ENCODE peak calls at places on chromosomes 5 and 9, in seven cellular contexts. L is right cardiac atrium; N is DND-41; O is A549; R is CD8-positive, alpha-beta memory T cell; M is colonic mucosa; C is endodermal cell. P is an unnamed sample.

GRCh38 chr9:73011346-73011745 is 58.5 kb upstream of the ALDH1A1 start:
- DNase-seq in N (no peak), L (no peak), M (no peak), R (no peak), O (no peak), C (no peak), P (no peak)

GRCh38 chr5:69075522-69076169 is 18.2 kb upstream of the SLC30A5 start:
- DNase-seq in C (no peak), L (no peak), O (no peak), M (peak; percentile 36), R (no peak), N (no peak), P (no peak)

GRCh38 chr5:123810253-123810652 is 298.3 kb downstream of the CSNK1G3 start:
- DNase-seq in L (peak; percentile 9), R (no peak), C (peak; percentile 64), M (peak; percentile 44), O (no peak), N (no peak), P (no peak)

GRCh38 chr5:62542720-62543119 is 35.9 kb upstream of the LRRC70 start:
- DNase-seq in O (no peak), R (no peak), L (no peak), N (no peak), M (no peak), C (no peak), P (no peak)

GRCh38 chr5:116731432-116731831 is 156.8 kb upstream of the SEMA6A start:
- DNase-seq in N (no peak), C (no peak), L (no peak), M (no peak), O (no peak), R (no peak), P (no peak)

GRCh38 chr5:68529581-68529980 is 314.0 kb downstream of the PIK3R1 start:
- DNase-seq in L (no peak), O (no peak), M (no peak), C (no peak), R (no peak), N (no peak), P (no peak)

GRCh38 chr5:157903117-157903450 is 44.1 kb upstream of the CLINT1 start:
- DNase-seq in O (no peak), N (no peak), C (no peak), M (no peak), L (no peak), R (no peak), P (no peak)

GRCh38 chr5:137361275-137361674 is 137.9 kb downstream of the SPOCK1 start:
- DNase-seq in O (no peak), C (no peak), L (no peak), M (no peak), N (no peak), R (no peak), P (no peak)

GRCh38 chr9:127779136-127779981 is 893 bp upstream of the SH2D3C start:
- DNase-seq in O (no peak), N (no peak), L (no peak), M (no peak), C (peak; percentile 57), R (peak; percentile 42), P (no peak)
- H3K4me1 ChIP-seq in O (peaks cover 9% of the 10 kb centered on the region), N (peaks cover 52% of the 10 kb centered on the region), L (no peaks in the 10 kb centered on the region), M (no peaks in the 10 kb centered on the region), C (no peaks in the 10 kb centered on the region), R (peaks cover 60% of the 10 kb centered on the region), P (no peaks in the 10 kb centered on the region)

DNA sequence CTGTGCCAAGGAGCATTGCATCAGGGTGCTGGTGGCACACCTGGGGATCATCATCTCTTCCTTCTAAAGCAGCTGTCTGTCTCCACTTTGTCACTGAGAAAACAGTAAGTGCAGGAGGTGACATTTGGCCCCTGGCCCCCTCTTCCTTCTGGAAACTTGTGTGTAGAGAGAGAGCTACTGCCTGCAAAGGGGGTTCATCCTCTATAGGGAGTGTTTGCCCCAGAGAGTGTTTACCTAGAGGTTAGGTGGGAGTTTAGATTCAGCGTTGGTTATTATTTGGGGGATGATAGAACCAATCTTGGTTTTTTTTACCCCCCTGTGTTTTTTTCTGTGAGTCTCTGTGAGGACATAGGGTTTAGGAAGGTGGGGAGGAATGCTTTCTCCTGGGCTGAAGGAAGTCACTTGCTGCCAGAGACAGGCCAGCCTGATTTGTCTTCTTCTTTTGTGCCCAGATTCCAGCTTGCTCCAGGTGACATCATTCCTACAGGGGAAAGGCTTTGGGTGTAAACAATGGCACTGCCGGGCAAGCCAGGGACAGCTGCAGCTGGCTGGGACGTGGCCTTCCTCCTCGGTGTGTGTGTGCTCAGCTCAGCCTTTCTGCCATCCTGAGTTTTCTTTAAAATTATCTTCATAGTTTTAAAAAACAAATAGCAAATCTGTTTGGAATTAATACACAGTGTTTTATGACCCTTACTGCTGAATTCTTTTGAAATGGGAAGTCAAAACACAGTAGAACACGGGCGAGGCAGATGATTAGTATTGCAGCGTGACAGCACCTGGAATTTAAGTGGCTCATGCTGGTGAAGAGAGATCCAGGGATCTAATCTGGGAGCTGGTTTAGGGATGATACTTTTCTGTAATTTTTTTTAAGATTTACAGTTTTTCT is 24.5 kb downstream of the PRRC2B start:
- DNase-seq in R (no peak), O (no peak), L (no peak), C (no peak), M (peak; percentile 33), N (no peak), P (no peak)
- H3K4me1 ChIP-seq in R (peaks cover 88% of the 10 kb centered on the region), O (peaks cover 96% of the 10 kb centered on the region), L (peaks cover 40% of the 10 kb centered on the region), C (peaks cover 36% of the 10 kb centered on the region), M (peaks cover 24% of the 10 kb centered on the region), N (no peaks in the 10 kb centered on the region), P (peaks cover 6% of the 10 kb centered on the region)

GRCh38 chr5:34539183-34539582 is 116.9 kb upstream of the RAI14 start:
- DNase-seq in R (no peak), N (no peak), C (no peak), M (no peak), L (no peak), O (no peak), P (no peak)
- H3K4me1 ChIP-seq in R (no peaks in the 10 kb centered on the region), N (no peaks in the 10 kb centered on the region), C (no peaks in the 10 kb centered on the region), M (no peaks in the 10 kb centered on the region), L (no peaks in the 10 kb centered on the region), O (peaks cover 12% of the 10 kb centered on the region), P (peaks cover 5% of the 10 kb centered on the region)

GRCh38 chr9:95015569-95015968 is 289.1 kb downstream of the AOPEP start:
- DNase-seq in N (no peak), R (no peak), C (no peak), L (no peak), O (no peak), M (no peak), P (no peak)

GRCh38 chr9:95017661-95018060 is 291.2 kb downstream of the AOPEP start:
- DNase-seq in O (no peak), M (no peak), L (no peak), R (no peak), N (no peak), C (no peak), P (no peak)

GRCh38 chr9:95017062-95017461 is 290.6 kb downstream of the AOPEP start:
- DNase-seq in M (no peak), C (no peak), N (no peak), L (no peak), O (no peak), R (no peak), P (no peak)

GRCh38 chr9:95012902-95013301 is 286.4 kb downstream of the AOPEP start:
- DNase-seq in R (no peak), M (no peak), C (no peak), N (no peak), O (no peak), L (no peak), P (no peak)

GRCh38 chr9:95014917-95015316 is 288.4 kb downstream of the AOPEP start:
- DNase-seq in N (no peak), O (no peak), L (no peak), R (no peak), M (no peak), C (no peak), P (no peak)
- H3K4me1 ChIP-seq in N (no peaks in the 10 kb centered on the region), O (peaks cover 99% of the 10 kb centered on the region), L (peaks cover 13% of the 10 kb centered on the region), R (no peaks in the 10 kb centered on the region), M (no peaks in the 10 kb centered on the region), C (no peaks in the 10 kb centered on the region), P (peaks cover 9% of the 10 kb centered on the region)

GRCh38 chr5:14226554-14226953 is 83.4 kb downstream of the TRIO start:
- DNase-seq in O (no peak), R (no peak), M (no peak), N (no peak), C (no peak), L (no peak), P (no peak)

GRCh38 chr5:14225173-14225834 is 82.2 kb downstream of the TRIO start:
- DNase-seq in C (no peak), O (no peak), N (no peak), R (no peak), M (no peak), L (no peak), P (no peak)

GRCh38 chr5:14228219-14228618 is 85.1 kb downstream of the TRIO start:
- DNase-seq in C (no peak), R (no peak), M (no peak), L (no peak), O (no peak), N (no peak), P (no peak)

GRCh38 chr5:14227501-14227900 is 84.4 kb downstream of the TRIO start:
- DNase-seq in L (no peak), R (no peak), O (no peak), M (no peak), C (no peak), N (no peak), P (no peak)

DNA sequence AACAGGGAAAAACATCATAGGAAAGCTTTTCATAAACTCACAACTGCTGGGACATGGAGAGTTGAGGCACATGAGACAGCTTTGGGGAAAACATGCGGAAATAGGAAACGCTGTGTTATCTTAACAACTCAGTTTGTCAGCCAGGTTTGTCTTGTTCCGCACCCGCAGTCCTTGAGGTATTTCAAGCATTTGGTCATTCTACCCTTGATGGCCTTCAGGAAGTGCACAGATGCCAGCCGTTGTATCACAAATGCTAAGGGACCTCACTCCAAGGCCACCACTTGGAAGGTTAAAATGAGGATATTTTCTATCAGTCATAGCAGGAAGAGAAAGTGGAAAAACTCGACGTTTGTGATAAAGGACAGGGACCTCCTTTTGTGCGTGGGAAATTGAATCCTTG is 83.8 kb downstream of the TRIO start:
- DNase-seq in N (no peak), C (no peak), O (no peak), L (no peak), R (no peak), M (no peak), P (no peak)
- H3K4me1 ChIP-seq in N (no peaks in the 10 kb centered on the region), C (no peaks in the 10 kb centered on the region), O (peaks cover 38% of the 10 kb centered on the region), L (peaks cover 14% of the 10 kb centered on the region), R (no peaks in the 10 kb centered on the region), M (no peaks in the 10 kb centered on the region), P (peaks cover 1% of the 10 kb centered on the region)

DNA sequence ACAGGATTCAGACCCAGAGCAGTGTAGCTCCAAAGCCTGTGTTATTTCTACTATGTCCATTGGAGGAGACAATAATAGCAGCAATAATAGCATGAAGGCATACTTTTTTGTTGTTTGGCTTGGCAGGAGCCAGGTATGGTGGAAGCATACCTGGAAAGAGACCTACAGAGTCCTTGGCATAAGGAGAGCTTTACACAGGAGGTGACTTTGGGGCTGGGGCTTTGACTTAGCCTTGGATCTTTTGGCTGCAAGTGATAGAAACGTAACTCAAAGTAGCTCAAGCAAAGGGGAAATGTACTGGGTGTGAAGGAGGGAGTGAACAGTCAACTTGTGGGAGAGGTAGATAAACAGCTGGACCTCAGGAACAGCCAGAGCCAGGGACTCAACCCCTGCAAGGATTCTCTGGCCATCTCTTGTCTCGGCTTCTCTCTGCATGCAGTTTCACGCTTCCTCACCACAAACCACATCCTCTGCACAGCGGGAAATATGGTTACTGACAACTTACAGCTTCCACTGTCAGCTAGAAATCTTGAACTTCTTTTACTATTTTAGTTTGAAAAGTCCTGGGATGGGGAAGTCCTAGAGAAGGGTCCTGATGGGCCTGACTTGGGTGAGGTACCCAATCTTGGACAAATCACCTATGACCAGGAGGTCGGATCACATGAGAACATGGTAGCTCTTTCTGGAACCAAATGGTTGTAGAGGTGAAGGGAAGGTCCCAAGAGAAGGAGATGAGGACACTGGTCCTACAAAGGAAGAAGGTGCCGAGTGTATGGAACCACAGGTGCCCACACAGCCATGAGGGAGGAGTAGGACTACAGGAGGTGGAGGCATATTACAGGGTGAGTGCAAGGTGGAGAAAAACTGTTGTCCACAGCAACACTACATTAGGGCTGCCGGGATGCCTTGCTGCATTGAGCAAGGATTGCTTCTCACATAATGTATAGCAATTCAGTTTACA is 47.0 kb upstream of the TGFBR1 start:
- DNase-seq in R (peak; percentile 56), M (peak; percentile 57), C (no peak), L (no peak), N (peak; percentile 90), O (no peak), P (no peak)
- H3K4me1 ChIP-seq in R (peaks cover 71% of the 10 kb centered on the region), M (no peaks in the 10 kb centered on the region), C (no peaks in the 10 kb centered on the region), L (peaks cover 4% of the 10 kb centered on the region), N (peaks cover 50% of the 10 kb centered on the region), O (peaks cover 6% of the 10 kb centered on the region), P (no peaks in the 10 kb centered on the region)